ENCODE peak calls at places on chromosomes 7 and 10, in four cellular contexts. I is esophagus muscularis mucosa, N is mesendoderm, V is aorta. T is an unnamed sample.

GRCh38 chr10:96984512-96985225 is 152.6 kb downstream of the LCOR start:
- DNase-seq in I (no peak), N (no peak), V (no peak), T (peak)

GRCh38 chr7:39754326-39755120 is 131.2 kb downstream of the RALA start:
- DNase-seq in I (no peak), N (peak), V (peak), T (peak)

GRCh38 chr10:80204801-80205477 is 398 bp downstream of the ANXA11 start:
- DNase-seq in I (no peak), N (peak), V (peak), T (peak)

GRCh38 chr7:121994625-121995410 is 121.9 kb downstream of the PTPRZ1 start:
- DNase-seq in I (peak), N (peak), V (peak), T (peak)

GRCh38 chr7:127809285-127809702 is 157.3 kb downstream of the SND1 start:
- DNase-seq in I (no peak), N (no peak), V (no peak), T (peak)

GRCh38 chr7:151743481-151743983 is 133.4 kb downstream of the PRKAG2 start:
- DNase-seq in I (no peak), N (no peak), V (no peak), T (no peak)

GRCh38 chr7:108137040-108137439 is 6.9 kb upstream of the LAMB4 start:
- DNase-seq in I (peak), N (no peak), V (no peak), T (no peak)

GRCh38 chr7:156661637-156662036 is 21.1 kb downstream of the RNF32 start:
- DNase-seq in I (no peak), N (no peak), V (no peak), T (no peak)

GRCh38 chr10:97805096-97805879 is 33.5 kb upstream of the SFRP5 start:
- DNase-seq in I (no peak), N (no peak), V (no peak), T (no peak)

GRCh38 chr7:79820387-79820786 is 314.2 kb upstream of the GNAI1 start:
- DNase-seq in I (no peak), N (no peak), V (no peak), T (peak)

DNA sequence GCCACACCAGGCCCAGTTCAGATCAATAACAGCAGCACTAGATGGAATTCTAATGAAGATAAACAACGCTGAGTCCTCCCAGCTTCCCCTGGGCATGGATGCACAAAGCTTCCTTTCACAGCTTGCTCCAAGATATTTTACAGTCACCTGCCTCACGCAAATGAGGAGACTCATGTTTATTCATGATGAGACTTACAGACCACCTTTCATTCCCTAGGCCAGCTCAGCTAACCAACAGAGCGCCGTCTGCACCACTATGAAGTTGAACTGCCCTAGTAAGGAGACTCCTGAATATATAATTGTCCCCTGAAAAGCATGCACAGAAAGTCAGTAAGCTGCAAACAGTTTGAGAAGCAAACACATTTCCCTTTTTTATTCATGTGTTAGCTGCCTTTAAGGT is 283.0 kb upstream of the AOAH start:
- DNase-seq in I (no peak), N (no peak), V (no peak), T (no peak)
- H3K4me3 ChIP-seq in I (no peak), N (no peak), V (no peak), T (no peak)

GRCh38 chr10:70169011-70169410 is 1.3 kb downstream of the SAR1A start:
- DNase-seq in I (no peak), N (no peak), V (no peak), T (no peak)
- H3K4me3 ChIP-seq in I (peak), N (no peak), V (no peak), T (peak)

GRCh38 chr10:6928531-6929080 is 348.5 kb upstream of the PRKCQ start:
- DNase-seq in I (no peak), N (peak), V (no peak), T (no peak)

GRCh38 chr10:6924166-6924565 is 344.1 kb upstream of the PRKCQ start:
- DNase-seq in I (no peak), N (no peak), V (no peak), T (peak)

GRCh38 chr10:6929157-6929830 is 349.2 kb upstream of the PRKCQ start:
- DNase-seq in I (no peak), N (no peak), V (no peak), T (no peak)

GRCh38 chr10:6927001-6927400 is 346.9 kb upstream of the PRKCQ start:
- DNase-seq in I (no peak), N (no peak), V (no peak), T (no peak)
- H3K4me3 ChIP-seq in I (no peak), N (no peak), V (no peak), T (no peak)

DNA sequence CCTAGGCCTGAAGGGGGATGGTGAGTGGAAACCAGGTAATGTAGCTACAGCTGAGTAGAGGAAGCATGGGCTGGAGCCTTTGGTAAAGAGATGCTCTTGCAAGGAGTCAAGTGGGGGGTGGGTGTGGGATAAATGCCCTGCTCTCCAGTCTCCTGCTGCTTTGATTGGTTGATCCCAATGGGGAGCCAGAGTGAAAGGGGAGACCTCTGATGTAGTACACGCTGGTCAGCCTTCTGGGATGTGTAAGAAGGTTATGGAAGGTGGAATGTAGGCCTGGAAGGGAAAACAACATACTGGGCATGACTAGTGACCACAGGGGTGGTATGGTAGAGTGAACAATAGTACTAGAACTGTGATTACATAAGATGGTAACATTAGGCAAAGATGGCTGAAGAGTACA is 44.3 kb downstream of the TET1 start:
- DNase-seq in I (no peak), N (no peak), V (no peak), T (peak)
- H3K4me3 ChIP-seq in I (no peak), N (no peak), V (no peak), T (no peak)

GRCh38 chr10:42867571-42867970 is 85.0 kb downstream of the BMS1 start:
- DNase-seq in I (peak), N (no peak), V (no peak), T (no peak)

GRCh38 chr10:42865716-42866114 is 83.1 kb downstream of the BMS1 start:
- DNase-seq in I (peak), N (no peak), V (no peak), T (no peak)

GRCh38 chr10:42864575-42864974 is 82.0 kb downstream of the BMS1 start:
- DNase-seq in I (peak), N (peak), V (no peak), T (no peak)

GRCh38 chr10:42868530-42868929 is 85.9 kb downstream of the BMS1 start:
- DNase-seq in I (peak), N (no peak), V (no peak), T (no peak)

DNA sequence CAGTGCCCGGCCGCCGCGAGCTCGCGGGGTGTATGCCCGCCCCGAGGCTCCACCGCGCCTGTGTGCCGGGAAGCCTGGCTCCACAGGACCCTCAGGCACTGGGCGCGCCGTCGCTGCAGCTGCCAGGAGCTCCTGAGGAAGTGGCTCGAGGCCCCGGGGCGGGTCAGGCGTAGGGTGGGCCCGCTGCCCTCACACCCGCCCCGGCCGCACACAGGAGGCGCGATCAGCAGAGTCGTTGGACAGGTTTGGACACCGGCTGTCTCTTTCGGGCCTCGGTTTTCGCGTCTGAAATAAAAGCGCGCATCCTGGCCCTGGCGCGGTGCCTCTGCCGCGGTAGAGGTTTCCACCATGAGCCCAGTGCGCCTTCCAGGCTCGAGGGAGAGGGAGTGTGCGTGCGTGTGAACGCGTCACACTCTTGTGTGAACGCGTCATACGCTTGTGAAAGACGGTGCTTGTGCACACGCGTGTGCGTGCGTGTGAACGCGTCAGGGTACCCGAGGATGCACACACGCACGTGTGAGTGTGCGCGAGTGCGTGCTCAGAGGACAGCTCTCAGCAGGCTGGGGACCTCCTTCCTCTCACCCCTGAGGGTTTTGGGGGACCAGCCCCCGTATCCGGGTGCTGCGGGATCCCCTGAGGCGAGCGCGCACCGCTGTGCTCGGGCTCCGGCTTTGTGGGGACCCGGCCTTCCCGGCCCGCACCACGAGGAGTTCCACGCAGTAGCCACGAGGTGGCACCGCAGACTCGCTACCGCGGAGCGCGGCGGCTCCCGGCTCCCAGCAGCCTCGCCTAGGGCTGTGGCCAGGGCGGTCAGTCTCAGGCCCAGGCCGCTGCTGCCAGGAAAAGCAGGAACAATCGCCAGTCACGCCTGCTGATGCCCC is 83.8 kb downstream of the BMS1 start:
- DNase-seq in I (peak), N (peak), V (peak), T (peak)
- H3K4me3 ChIP-seq in I (peak), N (no peak), V (no peak), T (no peak)

DNA sequence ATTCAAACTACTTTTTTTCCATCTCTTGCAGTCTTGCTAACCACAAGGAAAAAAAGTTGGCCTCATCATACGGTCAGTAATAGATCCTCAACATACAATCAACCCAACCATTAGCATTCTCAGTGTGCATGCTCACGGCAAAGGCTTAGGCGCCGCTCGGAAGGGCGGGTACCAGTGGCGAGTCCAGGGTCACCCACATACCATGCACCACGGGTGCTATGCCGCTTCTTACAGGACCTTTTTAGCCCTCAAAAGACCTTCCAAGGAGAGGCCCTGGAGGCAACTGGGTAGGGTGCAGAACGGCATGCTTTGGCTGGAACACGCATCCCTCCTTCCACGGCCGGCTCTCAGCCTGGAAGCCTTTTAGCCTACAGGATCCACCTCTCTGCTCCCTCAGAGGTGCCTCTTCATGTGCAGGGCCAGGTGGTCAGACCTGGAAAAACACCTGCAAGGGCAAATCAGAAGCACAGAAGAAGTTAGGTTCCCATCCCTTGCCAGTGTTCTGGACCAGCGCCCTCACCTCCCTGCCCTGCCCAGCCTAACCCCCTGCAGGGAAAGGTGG is 5.8 kb downstream of the KLF6 start:
- DNase-seq in I (no peak), N (no peak), V (no peak), T (no peak)
- H3K4me3 ChIP-seq in I (peak), N (no peak), V (no peak), T (peak)

DNA sequence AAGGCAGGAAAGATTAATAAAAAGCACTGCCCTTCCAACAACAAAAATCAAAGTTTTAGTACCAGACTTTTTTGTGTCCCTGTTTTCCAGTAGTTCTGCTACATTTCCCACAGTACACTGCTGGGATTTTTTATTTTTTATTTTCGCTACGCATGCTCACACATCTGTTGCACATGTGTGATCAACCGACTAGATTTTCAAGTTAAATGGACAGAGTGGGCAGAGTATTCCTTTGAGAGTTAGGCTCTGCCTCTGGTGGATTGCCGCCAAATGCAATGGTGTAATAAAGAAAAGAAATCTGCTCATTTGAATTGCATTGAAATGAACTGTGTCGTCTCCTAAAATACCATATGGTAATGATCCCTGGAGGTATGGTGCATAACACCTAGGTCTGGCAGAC is 357.6 kb downstream of the CRPPA start:
- DNase-seq in I (no peak), N (no peak), V (no peak), T (peak)
- H3K4me3 ChIP-seq in I (peak), N (no peak), V (no peak), T (no peak)

GRCh38 chr10:132066812-132067211 is 1.1 kb downstream of the JAKMIP3 start:
- DNase-seq in I (no peak), N (no peak), V (no peak), T (no peak)

GRCh38 chr10:132064771-132065437 is 842 bp upstream of the JAKMIP3 start:
- DNase-seq in I (no peak), N (no peak), V (peak), T (no peak)

GRCh38 chr10:132064082-132064755 is 1.5 kb upstream of the JAKMIP3 start:
- DNase-seq in I (no peak), N (no peak), V (peak), T (no peak)

GRCh38 chr10:132065491-132066105 is at the start of gene JAKMIP3:
- DNase-seq in I (no peak), N (peak), V (peak), T (peak)

DNA sequence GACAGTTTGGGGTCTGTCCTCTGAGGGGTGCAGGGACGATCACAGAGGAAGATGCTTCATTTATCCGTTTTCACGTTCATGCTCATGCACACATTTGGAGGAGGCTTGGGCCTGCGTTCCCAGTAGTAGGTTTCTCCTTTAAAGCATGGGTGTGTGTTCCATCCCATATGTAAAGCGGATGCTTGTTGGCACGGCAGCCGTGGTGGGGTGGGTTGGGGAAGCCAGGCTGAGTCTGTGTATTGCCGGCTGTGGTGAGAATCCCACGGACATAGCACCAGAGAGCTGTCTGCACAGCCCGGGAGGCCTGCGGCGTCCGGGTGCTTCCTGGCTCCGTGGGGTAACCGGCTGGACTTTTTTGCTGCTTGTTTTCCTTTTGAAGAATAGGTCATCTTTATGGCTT is 440 bp downstream of the JAKMIP3 start:
- DNase-seq in I (no peak), N (no peak), V (peak), T (no peak)
- H3K4me3 ChIP-seq in I (peak), N (no peak), V (peak), T (peak)

GRCh38 chr7:17492437-17492836 is 194.0 kb downstream of the AHR start:
- DNase-seq in I (no peak), N (no peak), V (no peak), T (no peak)
- H3K4me3 ChIP-seq in I (no peak), N (no peak), V (no peak), T (no peak)

T was measured in astrocyte of the spinal cord.